ENCODE peak calls at places on chromosomes 4 and X, in seven cellular contexts. P is breast epithelium, X is HCT116, I is Panc1, U is suprapubic skin, R is upper lobe of left lung, O is stomach. C is an unnamed sample.
A peak's percentile ranks its signal among the peaks of the same experiment; 100 is the strongest.

GRCh38 chr4:169225812-169226211 is 44.9 kb downstream of the SH3RF1 start:
- DNase-seq in P (no peak), X (peak; percentile 76), I (peak; percentile 55), U (no peak), R (no peak), O (no peak), C (no peak)

GRCh38 chr4:94763500-94763899 is 5.7 kb downstream of the BMPR1B start:
- DNase-seq in P (no peak), X (no peak), I (no peak), U (no peak), R (no peak), O (no peak), C (no peak)

GRCh38 chr4:8307126-8307525 is 37.6 kb downstream of the HTRA3 start:
- DNase-seq in P (no peak), X (no peak), I (no peak), U (peak; percentile 50), R (peak; percentile 22), O (no peak), C (no peak)

GRCh38 chr4:105306820-105307219 is 160.1 kb downstream of the TET2 start:
- DNase-seq in P (no peak), X (no peak), I (no peak), U (no peak), R (no peak), O (no peak), C (no peak)

GRCh38 chr4:120994521-120994920 is 72.0 kb upstream of the PRDM5 start:
- DNase-seq in P (no peak), X (no peak), I (no peak), U (no peak), R (no peak), O (no peak), C (no peak)

GRCh38 chr4:20172070-20172760 is 79.5 kb upstream of the SLIT2 start:
- DNase-seq in P (no peak), X (no peak), I (no peak), U (no peak), R (no peak), O (no peak), C (no peak)

GRCh38 chrX:1874899-1875298 is 260.0 kb downstream of the ASMT start:
- DNase-seq in P (no peak), X (no peak), I (no peak), U (no peak), R (no peak), O (no peak), C (no peak)

GRCh38 chr4:122329876-122330595 is 48.8 kb upstream of the ADAD1 start:
- DNase-seq in P (no peak), X (no peak), I (no peak), U (no peak), R (no peak), O (no peak), C (no peak)

GRCh38 chrX:154097003-154097596 is 417 bp downstream of the MECP2 start:
- DNase-seq in P (peak; percentile 55), X (no peak), I (no peak), U (peak; percentile 77), R (peak; percentile 66), O (peak; percentile 65), C (no peak)

GRCh38 chr4:88158360-88159136 is at the start of gene ABCG2:
- DNase-seq in P (no peak), X (no peak), I (no peak), U (no peak), R (peak; percentile 33), O (no peak), C (no peak)

GRCh38 chrX:120450163-120450562 is 18.9 kb downstream of the LAMP2 start:
- DNase-seq in P (no peak), X (no peak), I (no peak), U (no peak), R (no peak), O (no peak), C (no peak)

GRCh38 chr4:128768373-128768996 is 41.0 kb upstream of the JADE1 start:
- DNase-seq in P (no peak), X (no peak), I (no peak), U (no peak), R (no peak), O (no peak), C (no peak)

GRCh38 chr4:7045961-7046921 is 3.1 kb downstream of the TADA2B start:
- DNase-seq in P (no peak), X (no peak), I (no peak), U (no peak), R (no peak), O (no peak), C (peak; percentile 70)
- H3K4me1 ChIP-seq in P (peaks cover 35% of the 10 kb centered on the region), X (peaks cover 22% of the 10 kb centered on the region), I (peaks cover 28% of the 10 kb centered on the region), U (peaks cover 46% of the 10 kb centered on the region), R (peaks cover 64% of the 10 kb centered on the region), O (peaks cover 85% of the 10 kb centered on the region), C (peaks cover 72% of the 10 kb centered on the region)

DNA sequence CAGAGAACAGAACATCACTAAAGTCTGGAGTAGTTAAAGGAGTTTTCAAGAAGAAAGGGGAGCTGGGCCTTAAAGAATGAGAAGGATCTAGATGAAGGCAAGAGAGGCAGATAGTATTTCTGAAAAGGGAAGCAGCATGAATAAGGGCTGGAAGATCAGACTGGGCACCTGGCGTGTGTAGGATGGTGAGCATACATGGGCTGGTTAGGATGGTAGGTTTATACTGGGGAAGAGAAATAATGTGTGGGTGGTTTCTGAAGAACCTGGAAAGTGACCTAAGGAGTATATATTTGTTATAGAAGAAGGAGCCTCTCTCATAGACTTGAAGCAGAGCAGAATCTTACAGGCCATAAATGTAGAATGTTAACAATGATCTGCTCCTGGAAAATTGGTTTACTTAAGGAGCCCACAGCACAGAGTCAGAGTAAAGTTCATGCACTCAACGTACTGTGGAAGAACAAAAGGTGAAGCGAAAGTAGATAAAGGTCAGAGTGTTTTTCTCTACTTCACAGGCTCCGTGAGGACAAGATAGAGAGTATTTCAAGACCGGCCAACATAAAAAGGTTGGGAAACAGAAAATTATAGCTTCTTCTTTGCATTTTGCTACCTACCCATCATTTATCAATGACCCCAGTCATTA is 35.8 kb downstream of the MBNL3 start:
- DNase-seq in P (no peak), X (no peak), I (no peak), U (no peak), R (no peak), O (no peak), C (no peak)
- H3K27ac ChIP-seq in P (no peak overlapping the region), X (no peak overlapping the region), I (no peak overlapping the region), U (no peak overlapping the region), R (no peak overlapping the region), O (no peak overlapping the region), C (no peak overlapping the region)

GRCh38 chr4:61740950-61741638 is 541.0 kb downstream of the ADGRL3 start:
- DNase-seq in P (no peak), X (no peak), I (no peak), U (no peak), R (no peak), O (no peak), C (no peak)
- TF ChIP-seq POLR2AphosphoS5 in P (no peak), X (no peak), I (no peak), U (no peak), R (no peak), O (no peak), C (no peak)

GRCh38 chr4:113639311-113639710 is 122.2 kb downstream of the CAMK2D start:
- DNase-seq in P (no peak), X (no peak), I (no peak), U (no peak), R (no peak), O (no peak), C (no peak)
- H3K4me1 ChIP-seq in P (no peaks in the 10 kb centered on the region), X (peaks cover 19% of the 10 kb centered on the region), I (peaks cover 57% of the 10 kb centered on the region), U (peaks cover 4% of the 10 kb centered on the region), R (peaks cover 40% of the 10 kb centered on the region), O (peaks cover 96% of the 10 kb centered on the region), C (peaks cover 15% of the 10 kb centered on the region)

C was measured in vagina.